ENCODE peak calls at places on chromosomes 7 and 10, in ten cellular contexts. One of them, this sample, is unnamed.
A peak's percentile ranks its signal among the peaks of the same experiment; 100 is the strongest.

GRCh38 chr10:50538473-50539398 is 85.0 kb downstream of the SGMS1 start:
- DNase-seq in fibroblast of pulmonary artery: no peak
- DNase-seq in CD8-positive, alpha-beta T cell: no peak
- DNase-seq in NCI-H1092: no peak
- DNase-seq in NCI-H446: no peak
- DNase-seq in HFFc6: no peak
- DNase-seq in globus pallidus: peak; percentile 96
- DNase-seq in T-helper 1 cell: no peak
- DNase-seq in coronary artery: no peak
- DNase-seq in left lobe of liver: peak; percentile 53
- DNase-seq in this sample: no peak

GRCh38 chr7:135905858-135906257 is 71.3 kb downstream of the MTPN start:
- DNase-seq in fibroblast of pulmonary artery: no peak
- DNase-seq in left lobe of liver: no peak
- DNase-seq in T-helper 1 cell: no peak
- DNase-seq in globus pallidus: no peak
- DNase-seq in NCI-H1092: no peak
- DNase-seq in HFFc6: no peak
- DNase-seq in coronary artery: no peak
- DNase-seq in NCI-H446: no peak
- DNase-seq in CD8-positive, alpha-beta T cell: no peak
- DNase-seq in this sample: no peak

GRCh38 chr10:67284589-67284988 is 358.8 kb downstream of the LRRTM3 start:
- DNase-seq in CD8-positive, alpha-beta T cell: no peak
- DNase-seq in NCI-H1092: no peak
- DNase-seq in HFFc6: no peak
- DNase-seq in NCI-H446: no peak
- DNase-seq in fibroblast of pulmonary artery: no peak
- DNase-seq in T-helper 1 cell: no peak
- DNase-seq in left lobe of liver: no peak
- DNase-seq in globus pallidus: no peak
- DNase-seq in coronary artery: no peak
- DNase-seq in this sample: no peak

GRCh38 chr7:7812112-7812511 is 93.7 kb upstream of the RPA3 start:
- DNase-seq in NCI-H446: peak; percentile 83
- DNase-seq in coronary artery: no peak
- DNase-seq in globus pallidus: no peak
- DNase-seq in left lobe of liver: peak; percentile 64
- DNase-seq in fibroblast of pulmonary artery: no peak
- DNase-seq in HFFc6: no peak
- DNase-seq in NCI-H1092: no peak
- DNase-seq in CD8-positive, alpha-beta T cell: no peak
- DNase-seq in T-helper 1 cell: no peak
- DNase-seq in this sample: no peak

GRCh38 chr7:139626817-139627216 is 103.3 kb downstream of the CLEC2L start:
- DNase-seq in T-helper 1 cell: no peak
- DNase-seq in coronary artery: no peak
- DNase-seq in NCI-H446: no peak
- DNase-seq in fibroblast of pulmonary artery: no peak
- DNase-seq in NCI-H1092: no peak
- DNase-seq in CD8-positive, alpha-beta T cell: peak; percentile 26
- DNase-seq in HFFc6: no peak
- DNase-seq in globus pallidus: no peak
- DNase-seq in left lobe of liver: no peak
- DNase-seq in this sample: no peak

GRCh38 chr10:75599875-75600648 is 168.6 kb downstream of the LRMDA start:
- DNase-seq in CD8-positive, alpha-beta T cell: no peak
- DNase-seq in NCI-H1092: no peak
- DNase-seq in HFFc6: no peak
- DNase-seq in fibroblast of pulmonary artery: no peak
- DNase-seq in left lobe of liver: no peak
- DNase-seq in NCI-H446: no peak
- DNase-seq in globus pallidus: no peak
- DNase-seq in T-helper 1 cell: no peak
- DNase-seq in coronary artery: no peak
- DNase-seq in this sample: no peak

GRCh38 chr10:52955337-52955736 is 182.8 kb upstream of the MBL2 start:
- DNase-seq in NCI-H446: no peak
- DNase-seq in T-helper 1 cell: no peak
- DNase-seq in CD8-positive, alpha-beta T cell: no peak
- DNase-seq in left lobe of liver: no peak
- DNase-seq in globus pallidus: no peak
- DNase-seq in coronary artery: no peak
- DNase-seq in NCI-H1092: no peak
- DNase-seq in HFFc6: no peak
- DNase-seq in fibroblast of pulmonary artery: no peak
- DNase-seq in this sample: no peak

GRCh38 chr10:558331-558730 is 131.1 kb downstream of the DIP2C start:
- DNase-seq in CD8-positive, alpha-beta T cell: no peak
- DNase-seq in fibroblast of pulmonary artery: no peak
- DNase-seq in NCI-H446: no peak
- DNase-seq in left lobe of liver: no peak
- DNase-seq in T-helper 1 cell: no peak
- DNase-seq in globus pallidus: no peak
- DNase-seq in NCI-H1092: no peak
- DNase-seq in coronary artery: no peak
- DNase-seq in HFFc6: no peak
- DNase-seq in this sample: no peak

GRCh38 chr7:76354516-76354915 is 4.3 kb downstream of the YWHAG start:
- DNase-seq in coronary artery: no peak
- DNase-seq in globus pallidus: peak; percentile 33
- DNase-seq in fibroblast of pulmonary artery: no peak
- DNase-seq in CD8-positive, alpha-beta T cell: no peak
- DNase-seq in NCI-H446: no peak
- DNase-seq in left lobe of liver: no peak
- DNase-seq in T-helper 1 cell: no peak
- DNase-seq in HFFc6: no peak
- DNase-seq in NCI-H1092: no peak
- DNase-seq in this sample: no peak

GRCh38 chr7:6536262-6536770 is 14.9 kb downstream of the GRID2IP start:
- DNase-seq in fibroblast of pulmonary artery: no peak
- DNase-seq in HFFc6: no peak
- DNase-seq in left lobe of liver: no peak
- DNase-seq in NCI-H446: peak; percentile 69
- DNase-seq in globus pallidus: no peak
- DNase-seq in NCI-H1092: peak; percentile 32
- DNase-seq in CD8-positive, alpha-beta T cell: no peak
- DNase-seq in coronary artery: no peak
- DNase-seq in T-helper 1 cell: no peak
- DNase-seq in this sample: no peak

GRCh38 chr10:70478191-70479160 is at the start of gene PALD1:
- DNase-seq in T-helper 1 cell: no peak
- DNase-seq in CD8-positive, alpha-beta T cell: no peak
- DNase-seq in globus pallidus: peak; percentile 56
- DNase-seq in NCI-H446: peak; percentile 54
- DNase-seq in HFFc6: no peak
- DNase-seq in NCI-H1092: no peak
- DNase-seq in fibroblast of pulmonary artery: peak; percentile 5
- DNase-seq in left lobe of liver: peak; percentile 63
- DNase-seq in coronary artery: peak; percentile 87
- DNase-seq in this sample: peak; percentile 75

GRCh38 chr10:541750-542371 is 147.6 kb downstream of the DIP2C start:
- DNase-seq in NCI-H446: no peak
- DNase-seq in left lobe of liver: no peak
- DNase-seq in T-helper 1 cell: no peak
- DNase-seq in globus pallidus: no peak
- DNase-seq in HFFc6: no peak
- DNase-seq in NCI-H1092: peak; percentile 10
- DNase-seq in fibroblast of pulmonary artery: no peak
- DNase-seq in coronary artery: no peak
- DNase-seq in CD8-positive, alpha-beta T cell: no peak
- DNase-seq in this sample: no peak

GRCh38 chr7:114823290-114823689 is 98.6 kb upstream of the MDFIC start:
- DNase-seq in globus pallidus: no peak
- DNase-seq in left lobe of liver: no peak
- DNase-seq in NCI-H1092: no peak
- DNase-seq in NCI-H446: peak; percentile 75
- DNase-seq in fibroblast of pulmonary artery: peak; percentile 10
- DNase-seq in coronary artery: no peak
- DNase-seq in HFFc6: no peak
- DNase-seq in CD8-positive, alpha-beta T cell: no peak
- DNase-seq in T-helper 1 cell: no peak
- DNase-seq in this sample: no peak

GRCh38 chr7:103150192-103150591 is 1.3 kb upstream of the NAPEPLD start:
- DNase-seq in left lobe of liver: no peak
- DNase-seq in T-helper 1 cell: no peak
- DNase-seq in NCI-H1092: no peak
- DNase-seq in CD8-positive, alpha-beta T cell: no peak
- DNase-seq in fibroblast of pulmonary artery: no peak
- DNase-seq in globus pallidus: no peak
- DNase-seq in NCI-H446: no peak
- DNase-seq in HFFc6: no peak
- DNase-seq in coronary artery: no peak
- DNase-seq in this sample: peak; percentile 76

GRCh38 chr10:127003032-127003685 is 97.9 kb downstream of the DOCK1 start:
- DNase-seq in globus pallidus: no peak
- DNase-seq in left lobe of liver: no peak
- DNase-seq in fibroblast of pulmonary artery: no peak
- DNase-seq in NCI-H446: no peak
- DNase-seq in HFFc6: no peak
- DNase-seq in T-helper 1 cell: no peak
- DNase-seq in CD8-positive, alpha-beta T cell: no peak
- DNase-seq in NCI-H1092: no peak
- DNase-seq in coronary artery: no peak
- DNase-seq in this sample: no peak

GRCh38 chr10:18822156-18822555 is 162.9 kb downstream of the ARL5B start:
- DNase-seq in NCI-H446: no peak
- DNase-seq in NCI-H1092: no peak
- DNase-seq in T-helper 1 cell: no peak
- DNase-seq in fibroblast of pulmonary artery: peak; percentile 15
- DNase-seq in HFFc6: no peak
- DNase-seq in coronary artery: no peak
- DNase-seq in globus pallidus: no peak
- DNase-seq in left lobe of liver: no peak
- DNase-seq in CD8-positive, alpha-beta T cell: no peak
- DNase-seq in this sample: no peak

GRCh38 chr10:119762805-119763798 is 37.3 kb downstream of the INPP5F start:
- DNase-seq in globus pallidus: no peak
- DNase-seq in left lobe of liver: no peak
- DNase-seq in NCI-H1092: no peak
- DNase-seq in CD8-positive, alpha-beta T cell: no peak
- DNase-seq in HFFc6: peak; percentile 25
- DNase-seq in T-helper 1 cell: no peak
- DNase-seq in NCI-H446: no peak
- DNase-seq in fibroblast of pulmonary artery: no peak
- DNase-seq in coronary artery: no peak
- DNase-seq in this sample: no peak

GRCh38 chr10:133364645-133365431 is 7.0 kb upstream of the FUOM start:
- DNase-seq in fibroblast of pulmonary artery: no peak
- DNase-seq in NCI-H1092: peak; percentile 32
- DNase-seq in NCI-H446: peak; percentile 7
- DNase-seq in coronary artery: no peak
- DNase-seq in HFFc6: no peak
- DNase-seq in T-helper 1 cell: no peak
- DNase-seq in globus pallidus: no peak
- DNase-seq in CD8-positive, alpha-beta T cell: no peak
- DNase-seq in left lobe of liver: no peak
- DNase-seq in this sample: no peak

GRCh38 chr10:112954974-112955735 is 5.1 kb downstream of the TCF7L2 start:
- DNase-seq in left lobe of liver: no peak
- DNase-seq in HFFc6: no peak
- DNase-seq in coronary artery: no peak
- DNase-seq in globus pallidus: no peak
- DNase-seq in NCI-H1092: no peak
- DNase-seq in T-helper 1 cell: no peak
- DNase-seq in NCI-H446: no peak
- DNase-seq in fibroblast of pulmonary artery: no peak
- DNase-seq in CD8-positive, alpha-beta T cell: no peak
- DNase-seq in this sample: no peak

GRCh38 chr10:78890506-78890905 is 178.3 kb upstream of the ZMIZ1 start:
- DNase-seq in left lobe of liver: no peak
- DNase-seq in fibroblast of pulmonary artery: no peak
- DNase-seq in T-helper 1 cell: no peak
- DNase-seq in globus pallidus: no peak
- DNase-seq in coronary artery: no peak
- DNase-seq in CD8-positive, alpha-beta T cell: no peak
- DNase-seq in NCI-H446: no peak
- DNase-seq in HFFc6: no peak
- DNase-seq in NCI-H1092: no peak
- DNase-seq in this sample: no peak

GRCh38 chr7:136086712-136087111 is 109.6 kb upstream of the MTPN start:
- DNase-seq in T-helper 1 cell: no peak
- DNase-seq in HFFc6: peak; percentile 87
- DNase-seq in globus pallidus: peak; percentile 93
- DNase-seq in CD8-positive, alpha-beta T cell: no peak
- DNase-seq in fibroblast of pulmonary artery: peak; percentile 94
- DNase-seq in NCI-H1092: no peak
- DNase-seq in coronary artery: no peak
- DNase-seq in NCI-H446: no peak
- DNase-seq in left lobe of liver: peak; percentile 58
- DNase-seq in this sample: peak; percentile 42

GRCh38 chr10:3761916-3762708 is 22.9 kb downstream of the KLF6 start:
- DNase-seq in CD8-positive, alpha-beta T cell: no peak
- DNase-seq in NCI-H1092: no peak
- DNase-seq in T-helper 1 cell: no peak
- DNase-seq in fibroblast of pulmonary artery: no peak
- DNase-seq in left lobe of liver: peak; percentile 19
- DNase-seq in globus pallidus: no peak
- DNase-seq in NCI-H446: no peak
- DNase-seq in coronary artery: no peak
- DNase-seq in HFFc6: no peak
- DNase-seq in this sample: peak; percentile 78

GRCh38 chr10:128468462-128468861 is 342.2 kb upstream of the MKI67 start:
- DNase-seq in NCI-H1092: no peak
- DNase-seq in fibroblast of pulmonary artery: no peak
- DNase-seq in HFFc6: no peak
- DNase-seq in left lobe of liver: no peak
- DNase-seq in NCI-H446: no peak
- DNase-seq in globus pallidus: no peak
- DNase-seq in coronary artery: no peak
- DNase-seq in T-helper 1 cell: no peak
- DNase-seq in CD8-positive, alpha-beta T cell: no peak
- DNase-seq in this sample: no peak

GRCh38 chr7:91694221-91694856 is 186.2 kb downstream of the MTERF1 start:
- DNase-seq in coronary artery: no peak
- DNase-seq in left lobe of liver: no peak
- DNase-seq in T-helper 1 cell: no peak
- DNase-seq in fibroblast of pulmonary artery: no peak
- DNase-seq in NCI-H446: peak; percentile 52
- DNase-seq in NCI-H1092: no peak
- DNase-seq in CD8-positive, alpha-beta T cell: no peak
- DNase-seq in HFFc6: no peak
- DNase-seq in globus pallidus: no peak
- DNase-seq in this sample: no peak

GRCh38 chr7:24477807-24478655 is 95.2 kb upstream of the PALS2 start:
- DNase-seq in CD8-positive, alpha-beta T cell: no peak
- DNase-seq in HFFc6: peak; percentile 55
- DNase-seq in T-helper 1 cell: no peak
- DNase-seq in globus pallidus: peak; percentile 8
- DNase-seq in coronary artery: no peak
- DNase-seq in fibroblast of pulmonary artery: peak; percentile 83
- DNase-seq in left lobe of liver: no peak
- DNase-seq in NCI-H1092: peak; percentile 20
- DNase-seq in NCI-H446: no peak
- DNase-seq in this sample: peak; percentile 76

GRCh38 chr7:96085953-96086352 is 235.9 kb downstream of the SLC25A13 start:
- DNase-seq in coronary artery: no peak
- DNase-seq in globus pallidus: no peak
- DNase-seq in NCI-H446: no peak
- DNase-seq in HFFc6: no peak
- DNase-seq in fibroblast of pulmonary artery: no peak
- DNase-seq in T-helper 1 cell: no peak
- DNase-seq in NCI-H1092: no peak
- DNase-seq in left lobe of liver: no peak
- DNase-seq in CD8-positive, alpha-beta T cell: no peak
- DNase-seq in this sample: no peak

GRCh38 chr10:131098416-131098952 is 213.0 kb downstream of the TCERG1L start:
- DNase-seq in NCI-H446: no peak
- DNase-seq in left lobe of liver: no peak
- DNase-seq in NCI-H1092: no peak
- DNase-seq in CD8-positive, alpha-beta T cell: no peak
- DNase-seq in fibroblast of pulmonary artery: no peak
- DNase-seq in HFFc6: no peak
- DNase-seq in globus pallidus: no peak
- DNase-seq in T-helper 1 cell: no peak
- DNase-seq in coronary artery: no peak
- DNase-seq in this sample: no peak

GRCh38 chr7:43879477-43879876 is 10.2 kb upstream of the MRPS24 start:
- DNase-seq in CD8-positive, alpha-beta T cell: no peak
- DNase-seq in globus pallidus: no peak
- DNase-seq in NCI-H1092: no peak
- DNase-seq in left lobe of liver: no peak
- DNase-seq in HFFc6: peak; percentile 85
- DNase-seq in fibroblast of pulmonary artery: peak; percentile 72
- DNase-seq in T-helper 1 cell: no peak
- DNase-seq in NCI-H446: no peak
- DNase-seq in coronary artery: no peak
- DNase-seq in this sample: no peak

This sample was measured in PC-9.